ENCODE peak calls at places on chromosomes 13 and 19, in nine cellular contexts. One of them, this sample, is unnamed.

GRCh38 chr19:2744113-2744512 is 4.3 kb upstream of the SLC39A3 start:
- DNase-seq in IMR-90: no peak
- DNase-seq in H1: no peak
- DNase-seq in H9: no peak
- DNase-seq in fibroblast of lung: no peak
- DNase-seq in pancreas: no peak
- DNase-seq in AG04450: no peak
- DNase-seq in upper lobe of left lung: no peak
- DNase-seq in heart right ventricle: no peak
- DNase-seq in this sample: no peak

GRCh38 chr13:41544824-41545707 is 87.7 kb downstream of the RGCC start:
- DNase-seq in heart right ventricle: no peak
- DNase-seq in upper lobe of left lung: no peak
- DNase-seq in H9: no peak
- DNase-seq in pancreas: no peak
- DNase-seq in fibroblast of lung: peak
- DNase-seq in H1: no peak
- DNase-seq in IMR-90: peak
- DNase-seq in AG04450: no peak
- DNase-seq in this sample: no peak

GRCh38 chr13:93004919-93005318 is 221.7 kb upstream of the GPC6 start:
- DNase-seq in heart right ventricle: no peak
- DNase-seq in AG04450: no peak
- DNase-seq in upper lobe of left lung: no peak
- DNase-seq in H1: peak
- DNase-seq in fibroblast of lung: peak
- DNase-seq in pancreas: no peak
- DNase-seq in IMR-90: peak
- DNase-seq in H9: peak
- DNase-seq in this sample: no peak

GRCh38 chr19:10538204-10538603 is 5.5 kb upstream of the ATG4D start:
- DNase-seq in IMR-90: no peak
- DNase-seq in AG04450: no peak
- DNase-seq in H1: no peak
- DNase-seq in heart right ventricle: no peak
- DNase-seq in fibroblast of lung: no peak
- DNase-seq in pancreas: no peak
- DNase-seq in H9: no peak
- DNase-seq in upper lobe of left lung: no peak
- DNase-seq in this sample: no peak

GRCh38 chr19:19466201-19466600 is 49.1 kb downstream of the TSSK6 start:
- DNase-seq in IMR-90: no peak
- DNase-seq in AG04450: no peak
- DNase-seq in fibroblast of lung: no peak
- DNase-seq in H9: no peak
- DNase-seq in H1: no peak
- DNase-seq in heart right ventricle: no peak
- DNase-seq in pancreas: peak
- DNase-seq in upper lobe of left lung: no peak
- DNase-seq in this sample: no peak

GRCh38 chr13:101341464-101341863 is 74.8 kb downstream of the NALCN start:
- DNase-seq in AG04450: no peak
- DNase-seq in upper lobe of left lung: no peak
- DNase-seq in fibroblast of lung: peak
- DNase-seq in H9: no peak
- DNase-seq in H1: no peak
- DNase-seq in IMR-90: peak
- DNase-seq in heart right ventricle: no peak
- DNase-seq in pancreas: no peak
- DNase-seq in this sample: no peak

GRCh38 chr13:97506511-97506910 is 72.5 kb downstream of the RAP2A start:
- DNase-seq in H1: no peak
- DNase-seq in AG04450: peak
- DNase-seq in fibroblast of lung: no peak
- DNase-seq in H9: no peak
- DNase-seq in heart right ventricle: no peak
- DNase-seq in upper lobe of left lung: no peak
- DNase-seq in IMR-90: peak
- DNase-seq in pancreas: no peak
- DNase-seq in this sample: no peak

GRCh38 chr19:40253611-40254092 is 27.2 kb upstream of the CCNP start:
- DNase-seq in IMR-90: no peak
- DNase-seq in H9: no peak
- DNase-seq in heart right ventricle: no peak
- DNase-seq in upper lobe of left lung: no peak
- DNase-seq in AG04450: no peak
- DNase-seq in pancreas: no peak
- DNase-seq in H1: no peak
- DNase-seq in fibroblast of lung: no peak
- DNase-seq in this sample: no peak

GRCh38 chr13:110475117-110475516 is 86.4 kb downstream of the RAB20 start:
- DNase-seq in IMR-90: no peak
- DNase-seq in fibroblast of lung: no peak
- DNase-seq in pancreas: no peak
- DNase-seq in heart right ventricle: no peak
- DNase-seq in upper lobe of left lung: peak
- DNase-seq in AG04450: no peak
- DNase-seq in H1: no peak
- DNase-seq in H9: no peak
- DNase-seq in this sample: no peak

GRCh38 chr13:45512148-45512498 is 47.4 kb downstream of the COG3 start:
- DNase-seq in H1: no peak
- DNase-seq in fibroblast of lung: peak
- DNase-seq in AG04450: no peak
- DNase-seq in heart right ventricle: no peak
- DNase-seq in pancreas: no peak
- DNase-seq in IMR-90: peak
- DNase-seq in H9: no peak
- DNase-seq in upper lobe of left lung: no peak
- DNase-seq in this sample: no peak

GRCh38 chr19:40341601-40342482 is 6.4 kb downstream of the C19orf47 start:
- DNase-seq in fibroblast of lung: no peak
- DNase-seq in heart right ventricle: peak
- DNase-seq in AG04450: no peak
- DNase-seq in pancreas: no peak
- DNase-seq in upper lobe of left lung: peak
- DNase-seq in H9: no peak
- DNase-seq in H1: no peak
- DNase-seq in IMR-90: no peak
- DNase-seq in this sample: no peak

GRCh38 chr13:37627428-37627827 is 28.9 kb upstream of the POSTN start:
- DNase-seq in heart right ventricle: no peak
- DNase-seq in pancreas: no peak
- DNase-seq in upper lobe of left lung: no peak
- DNase-seq in fibroblast of lung: no peak
- DNase-seq in H9: no peak
- DNase-seq in H1: no peak
- DNase-seq in IMR-90: no peak
- DNase-seq in AG04450: no peak
- DNase-seq in this sample: no peak

GRCh38 chr19:55581145-55581827 is 638 bp upstream of the ZNF579 start:
- DNase-seq in fibroblast of lung: no peak
- DNase-seq in pancreas: no peak
- DNase-seq in heart right ventricle: no peak
- DNase-seq in H1: no peak
- DNase-seq in IMR-90: no peak
- DNase-seq in upper lobe of left lung: no peak
- DNase-seq in AG04450: no peak
- DNase-seq in H9: peak
- DNase-seq in this sample: no peak

GRCh38 chr13:48493076-48493765 is 39.7 kb downstream of the RCBTB2 start:
- DNase-seq in heart right ventricle: no peak
- DNase-seq in IMR-90: no peak
- DNase-seq in H9: no peak
- DNase-seq in pancreas: no peak
- DNase-seq in AG04450: no peak
- DNase-seq in upper lobe of left lung: no peak
- DNase-seq in fibroblast of lung: no peak
- DNase-seq in H1: no peak
- DNase-seq in this sample: no peak

GRCh38 chr19:40596608-40597328 is 4.4 kb upstream of the LTBP4 start:
- DNase-seq in H1: no peak
- DNase-seq in heart right ventricle: peak
- DNase-seq in fibroblast of lung: peak
- DNase-seq in H9: peak
- DNase-seq in pancreas: peak
- DNase-seq in AG04450: no peak
- DNase-seq in upper lobe of left lung: peak
- DNase-seq in IMR-90: peak
- DNase-seq in this sample: peak

GRCh38 chr13:86002921-86003488 is 203.8 kb upstream of the SLITRK6 start:
- DNase-seq in H1: no peak
- DNase-seq in IMR-90: no peak
- DNase-seq in heart right ventricle: no peak
- DNase-seq in AG04450: no peak
- DNase-seq in fibroblast of lung: no peak
- DNase-seq in pancreas: no peak
- DNase-seq in upper lobe of left lung: no peak
- DNase-seq in H9: no peak
- DNase-seq in this sample: no peak

GRCh38 chr19:17753976-17754375 is 2.7 kb downstream of the FCHO1 start:
- DNase-seq in pancreas: no peak
- DNase-seq in fibroblast of lung: no peak
- DNase-seq in IMR-90: no peak
- DNase-seq in AG04450: no peak
- DNase-seq in H9: no peak
- DNase-seq in heart right ventricle: no peak
- DNase-seq in H1: no peak
- DNase-seq in upper lobe of left lung: no peak
- DNase-seq in this sample: no peak
- H3K27ac ChIP-seq in pancreas: no peak
- H3K27ac ChIP-seq in fibroblast of lung: no peak
- H3K27ac ChIP-seq in IMR-90: no peak
- H3K27ac ChIP-seq in AG04450: no peak
- H3K27ac ChIP-seq in H9: no peak
- H3K27ac ChIP-seq in heart right ventricle: no peak
- H3K27ac ChIP-seq in H1: no peak
- H3K27ac ChIP-seq in upper lobe of left lung: no peak
- H3K27ac ChIP-seq in this sample: no peak

DNA sequence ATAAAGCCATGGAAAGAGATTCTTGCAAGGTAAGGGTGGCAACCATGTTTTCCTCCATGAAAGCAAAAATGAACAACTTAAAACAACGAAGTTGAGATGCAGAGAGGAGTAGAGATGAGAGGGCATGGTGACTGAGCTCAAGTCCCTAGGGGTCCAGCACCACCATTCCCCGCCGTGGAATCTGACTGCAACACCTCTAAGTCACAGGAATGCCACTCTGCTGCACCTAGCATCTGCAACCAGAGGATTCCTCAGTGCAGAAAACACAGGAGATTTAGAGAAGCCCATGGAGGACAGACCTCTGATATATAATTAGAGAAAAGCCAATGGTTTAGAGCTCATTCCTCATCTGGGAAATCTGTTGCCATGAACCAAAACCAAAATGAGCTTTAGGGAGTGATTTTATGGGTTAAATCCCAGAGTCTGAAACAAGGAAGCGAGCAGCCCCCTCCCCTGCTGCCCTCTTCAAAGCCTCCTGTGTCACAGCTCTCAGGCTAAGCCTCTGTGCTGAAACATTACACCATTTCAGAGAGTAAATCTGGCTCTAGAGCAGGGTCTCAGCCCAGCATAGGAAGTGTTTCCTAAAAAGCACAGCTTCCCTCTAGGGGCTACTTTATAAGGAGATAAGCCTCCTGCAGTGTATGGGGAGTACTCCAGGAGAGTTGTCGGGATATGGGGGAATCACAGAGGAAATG is 1043.6 kb downstream of the UQCRFS1 start:
- DNase-seq in AG04450: no peak
- DNase-seq in pancreas: no peak
- DNase-seq in fibroblast of lung: no peak
- DNase-seq in IMR-90: no peak
- DNase-seq in heart right ventricle: no peak
- DNase-seq in H1: no peak
- DNase-seq in H9: peak
- DNase-seq in upper lobe of left lung: no peak
- DNase-seq in this sample: no peak
- H3K27ac ChIP-seq in AG04450: no peak
- H3K27ac ChIP-seq in pancreas: no peak
- H3K27ac ChIP-seq in fibroblast of lung: no peak
- H3K27ac ChIP-seq in IMR-90: no peak
- H3K27ac ChIP-seq in heart right ventricle: no peak
- H3K27ac ChIP-seq in H1: no peak
- H3K27ac ChIP-seq in H9: peak
- H3K27ac ChIP-seq in upper lobe of left lung: no peak
- H3K27ac ChIP-seq in this sample: no peak

DNA sequence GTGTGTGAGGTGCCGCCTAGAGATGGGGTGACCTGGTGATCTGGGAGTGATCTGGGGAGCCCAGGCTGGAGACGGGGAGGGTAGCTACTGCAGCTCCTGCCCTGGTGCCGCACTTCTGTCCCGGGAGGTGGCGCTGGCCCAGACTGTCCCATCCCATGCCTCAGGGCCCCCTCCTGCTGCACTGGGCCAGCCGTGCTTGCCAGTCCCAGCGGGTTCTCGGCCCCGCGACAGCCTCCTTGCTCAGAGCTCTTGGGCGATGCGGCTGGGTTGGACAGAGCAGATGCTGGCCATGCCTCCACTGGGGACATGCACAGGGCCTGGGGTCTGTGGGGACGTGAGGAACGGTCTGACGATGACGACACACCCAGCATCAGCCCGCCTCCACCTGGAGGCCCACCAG is 2.5 kb downstream of the RAX2 start:
- DNase-seq in IMR-90: no peak
- DNase-seq in H9: no peak
- DNase-seq in upper lobe of left lung: no peak
- DNase-seq in heart right ventricle: no peak
- DNase-seq in pancreas: peak
- DNase-seq in fibroblast of lung: no peak
- DNase-seq in AG04450: no peak
- DNase-seq in H1: no peak
- DNase-seq in this sample: no peak
- H3K27ac ChIP-seq in IMR-90: no peak
- H3K27ac ChIP-seq in H9: no peak
- H3K27ac ChIP-seq in upper lobe of left lung: no peak
- H3K27ac ChIP-seq in heart right ventricle: no peak
- H3K27ac ChIP-seq in pancreas: no peak
- H3K27ac ChIP-seq in fibroblast of lung: no peak
- H3K27ac ChIP-seq in AG04450: no peak
- H3K27ac ChIP-seq in H1: no peak
- H3K27ac ChIP-seq in this sample: no peak

GRCh38 chr13:29140277-29140676 is 320.1 kb downstream of the MTUS2 start:
- DNase-seq in pancreas: no peak
- DNase-seq in upper lobe of left lung: no peak
- DNase-seq in IMR-90: no peak
- DNase-seq in AG04450: no peak
- DNase-seq in H1: no peak
- DNase-seq in H9: no peak
- DNase-seq in heart right ventricle: peak
- DNase-seq in fibroblast of lung: peak
- DNase-seq in this sample: no peak
- H3K27ac ChIP-seq in pancreas: no peak
- H3K27ac ChIP-seq in upper lobe of left lung: no peak
- H3K27ac ChIP-seq in IMR-90: no peak
- H3K27ac ChIP-seq in AG04450: no peak
- H3K27ac ChIP-seq in H1: no peak
- H3K27ac ChIP-seq in H9: no peak
- H3K27ac ChIP-seq in heart right ventricle: no peak
- H3K27ac ChIP-seq in fibroblast of lung: no peak
- H3K27ac ChIP-seq in this sample: peak